ENCODE peak calls at places on chromosomes 5 and 9, in six cellular contexts. B is fibroblast of lung, K is HepG2, Y is transverse colon, Z is prostate gland, H is iPS DF 6.9. P is an unnamed sample.
A peak's percentile ranks its signal among the peaks of the same experiment; 100 is the strongest.

GRCh38 chr9:101455656-101456235 is 20.2 kb upstream of the ALDOB start:
- DNase-seq in B (peak; percentile 7), K (no peak), Y (no peak), Z (no peak), H (no peak), P (no peak)

GRCh38 chr5:1411099-1411498 is 34.1 kb downstream of the SLC6A3 start:
- DNase-seq in B (no peak), K (no peak), Y (no peak), Z (no peak), H (no peak), P (no peak)

GRCh38 chr9:21443849-21444625 is 3.8 kb downstream of the IFNA1 start:
- DNase-seq in B (no peak), K (no peak), Y (no peak), Z (no peak), H (no peak), P (no peak)

GRCh38 chr5:61658592-61659008 is 326.5 kb downstream of the ZSWIM6 start:
- DNase-seq in B (peak; percentile 74), K (peak; percentile 44), Y (peak; percentile 88), Z (peak; percentile 82), H (peak; percentile 90), P (peak; percentile 73)

GRCh38 chr9:16986441-16987387 is 116.2 kb upstream of the BNC2 start:
- DNase-seq in B (peak; percentile 81), K (no peak), Y (no peak), Z (no peak), H (no peak), P (no peak)

GRCh38 chr5:6723122-6723885 is 10.1 kb downstream of the TENT4A start:
- DNase-seq in B (no peak), K (no peak), Y (no peak), Z (no peak), H (no peak), P (no peak)

GRCh38 chr5:34552129-34552528 is 104.0 kb upstream of the RAI14 start:
- DNase-seq in B (peak; percentile 49), K (no peak), Y (no peak), Z (no peak), H (no peak), P (no peak)

GRCh38 chr9:69319324-69320040 is 5.5 kb upstream of the ENTREP1 start:
- DNase-seq in B (no peak), K (no peak), Y (no peak), Z (no peak), H (no peak), P (no peak)

GRCh38 chr5:145982572-145983314 is 46.4 kb downstream of the SH3RF2 start:
- DNase-seq in B (no peak), K (no peak), Y (no peak), Z (no peak), H (no peak), P (no peak)

GRCh38 chr9:127158995-127159801 is 36.8 kb upstream of the ANGPTL2 start:
- DNase-seq in B (peak; percentile 87), K (peak; percentile 76), Y (peak; percentile 36), Z (no peak), H (peak; percentile 27), P (peak; percentile 78)

GRCh38 chr9:134322781-134323241 is 3.4 kb upstream of the RXRA start:
- DNase-seq in B (no peak), K (no peak), Y (peak; percentile 8), Z (no peak), H (no peak), P (no peak)

GRCh38 chr9:29285818-29286217 is 1712.5 kb upstream of the C9orf72 start:
- DNase-seq in B (peak; percentile 3), K (no peak), Y (no peak), Z (no peak), H (peak; percentile 7), P (peak; percentile 2)

GRCh38 chr9:8857330-8858249 is 1058.0 kb upstream of the DMAC1 start:
- DNase-seq in B (peak; percentile 60), K (no peak), Y (peak; percentile 65), Z (peak; percentile 36), H (no peak), P (peak; percentile 81)

GRCh38 chr5:96517294-96517693 is 84.2 kb upstream of the PCSK1 start:
- DNase-seq in B (peak; percentile 89), K (no peak), Y (no peak), Z (no peak), H (no peak), P (no peak)

GRCh38 chr5:25094219-25094618 is 449.4 kb upstream of the CDH10 start:
- DNase-seq in B (no peak), K (no peak), Y (no peak), Z (no peak), H (no peak), P (no peak)

GRCh38 chr5:72860499-72860898 is 44.0 kb downstream of the TNPO1 start:
- DNase-seq in B (peak; percentile 42), K (no peak), Y (no peak), Z (no peak), H (no peak), P (no peak)

GRCh38 chr9:125409637-125410521 is 148.3 kb downstream of the GAPVD1 start:
- DNase-seq in B (no peak), K (peak; percentile 48), Y (no peak), Z (no peak), H (peak; percentile 35), P (peak; percentile 87)

GRCh38 chr5:123090641-123091257 is 1.7 kb downstream of the PRDM6 start:
- DNase-seq in B (no peak), K (no peak), Y (no peak), Z (no peak), H (no peak), P (peak; percentile 75)

GRCh38 chr5:96343094-96343493 is 90.0 kb downstream of the PCSK1 start:
- DNase-seq in B (no peak), K (no peak), Y (no peak), Z (no peak), H (no peak), P (no peak)

GRCh38 chr9:75855509-75855908 is 35.0 kb upstream of the PCSK5 start:
- DNase-seq in B (peak; percentile 17), K (peak; percentile 13), Y (peak; percentile 18), Z (no peak), H (no peak), P (peak; percentile 30)

GRCh38 chr5:140403613-140404012 is 2.0 kb downstream of the ANKHD1 start:
- DNase-seq in B (no peak), K (no peak), Y (no peak), Z (no peak), H (no peak), P (no peak)
- H3K4me3 ChIP-seq in B (peak overlapping the region; percentile 99), K (peak overlapping the region; percentile 80), Y (no peak overlapping the region), Z (peak overlapping the region; percentile 93), H (no peak overlapping the region), P (no peak overlapping the region)

GRCh38 chr5:90560771-90561170 is 2.2 kb downstream of the ADGRV1 start:
- DNase-seq in B (no peak), K (no peak), Y (no peak), Z (no peak), H (no peak), P (no peak)

GRCh38 chr5:90557391-90557790 is 1.2 kb upstream of the ADGRV1 start:
- DNase-seq in B (no peak), K (no peak), Y (no peak), Z (no peak), H (no peak), P (no peak)

GRCh38 chr5:90555666-90556065 is 2.9 kb upstream of the ADGRV1 start:
- DNase-seq in B (no peak), K (no peak), Y (no peak), Z (no peak), H (no peak), P (no peak)

GRCh38 chr5:90558344-90559192 is at the start of gene ADGRV1:
- DNase-seq in B (peak; percentile 50), K (peak; percentile 9), Y (peak; percentile 89), Z (peak; percentile 73), H (peak; percentile 96), P (peak; percentile 95)

DNA sequence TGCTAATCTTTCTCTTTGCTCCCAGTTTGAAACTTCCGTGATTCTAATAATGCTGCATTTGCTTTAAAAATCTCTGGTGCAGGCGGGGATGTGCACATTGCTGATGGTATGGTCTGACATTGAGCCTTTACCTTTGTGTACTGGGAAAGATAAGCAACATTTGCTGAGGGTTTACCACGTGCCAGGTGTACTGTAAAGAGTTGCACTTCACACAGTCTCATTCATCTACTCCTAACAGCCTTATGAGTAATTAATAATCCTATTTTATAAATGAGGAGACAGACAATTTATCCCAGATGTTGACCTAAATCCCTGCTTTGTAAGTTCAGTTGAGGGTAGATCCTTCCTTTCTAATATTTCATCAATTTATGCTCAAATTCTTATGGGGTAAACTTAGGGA is 726 bp upstream of the ADGRV1 start:
- DNase-seq in B (no peak), K (no peak), Y (no peak), Z (no peak), H (no peak), P (no peak)
- H3K27me3 ChIP-seq in B (peaks cover 21% of the 10 kb centered on the region), K (peaks cover 2% of the 10 kb centered on the region), Y (peaks cover 58% of the 10 kb centered on the region), Z (no peaks in the 10 kb centered on the region), H (no peaks in the 10 kb centered on the region), P (no peaks in the 10 kb centered on the region)

DNA sequence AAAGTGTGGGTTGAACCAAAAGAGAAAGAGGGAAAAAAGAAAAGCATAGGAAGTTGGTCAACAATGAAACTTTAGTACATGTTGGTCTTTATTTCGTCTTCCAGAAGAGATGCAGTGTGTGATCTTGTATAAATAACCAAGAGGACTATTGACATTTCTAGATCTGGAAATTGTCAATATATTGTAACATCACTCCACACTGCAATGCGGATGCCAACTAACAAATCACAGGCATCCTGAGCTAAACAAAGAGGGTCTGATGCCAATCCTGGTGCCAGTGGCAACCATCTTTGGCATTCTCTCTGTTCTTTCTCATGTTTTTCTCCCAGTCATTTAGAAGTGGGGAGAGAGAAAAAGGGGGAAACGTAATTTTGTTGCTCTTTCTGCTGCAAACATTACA is 9.7 kb downstream of the NFIB start:
- DNase-seq in B (no peak), K (no peak), Y (no peak), Z (no peak), H (no peak), P (no peak)
- H3K36me3 ChIP-seq in B (peaks cover 3% of the 10 kb centered on the region), K (no peaks in the 10 kb centered on the region), Y (no peaks in the 10 kb centered on the region), Z (no peaks in the 10 kb centered on the region), H (no peaks in the 10 kb centered on the region), P (no peaks in the 10 kb centered on the region)

DNA sequence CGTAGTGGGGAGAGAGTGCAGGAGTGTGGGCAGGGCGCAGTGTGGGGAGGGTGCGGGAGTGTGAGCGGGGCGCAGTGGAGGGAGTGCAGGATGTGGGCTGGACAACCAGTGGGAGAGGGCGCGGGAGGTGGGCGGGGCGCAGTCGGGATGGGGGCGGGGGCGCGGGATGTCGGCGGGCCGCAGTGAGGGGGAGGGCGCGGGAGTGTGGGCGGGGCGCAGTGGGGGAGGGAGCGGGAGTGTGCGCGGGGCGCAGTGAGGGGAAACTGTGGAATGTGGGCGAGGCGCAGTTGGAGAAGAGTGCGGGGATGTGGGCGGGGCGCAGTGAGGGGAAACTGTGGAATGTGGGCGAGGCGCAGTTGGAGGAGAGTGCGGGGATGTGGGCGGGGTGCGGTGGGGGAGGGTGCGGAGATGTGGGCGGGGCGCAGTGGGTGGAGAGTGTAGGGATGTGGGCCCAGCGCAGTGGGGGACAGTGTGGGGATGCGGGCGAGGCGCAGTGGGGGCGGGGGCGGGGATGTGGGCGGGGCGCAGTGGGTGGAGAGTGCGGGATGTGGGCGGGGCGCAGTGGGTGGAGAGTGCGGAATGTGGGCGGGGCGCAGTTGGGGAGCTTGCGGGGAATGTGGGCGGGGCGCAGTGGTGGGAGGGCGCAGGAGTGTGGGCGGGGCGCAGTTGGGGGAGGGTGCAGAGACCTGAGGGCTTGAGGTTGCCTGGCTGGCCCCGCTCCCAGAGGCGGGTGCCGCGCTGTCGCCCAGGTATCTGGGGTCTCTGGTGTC is at the start of gene NXNL2:
- DNase-seq in B (peak; percentile 78), K (no peak), Y (peak; percentile 78), Z (peak; percentile 84), H (peak; percentile 37), P (peak; percentile 97)
- H3K4me3 ChIP-seq in B (peak within 1 kb of the TSS; percentile 78), K (no peak within 1 kb of the TSS), Y (peak within 1 kb of the TSS; percentile 15), Z (peak within 1 kb of the TSS; percentile 51), H (peak within 1 kb of the TSS; percentile 55), P (peak within 1 kb of the TSS; percentile 72)

GRCh38 chr5:176818391-176819098 is 8.2 kb downstream of the UNC5A start:
- DNase-seq in B (no peak), K (peak; percentile 42), Y (no peak), Z (no peak), H (no peak), P (peak; percentile 68)
- H3K27me3 ChIP-seq in B (peaks cover 24% of the 10 kb centered on the region), K (peaks cover 7% of the 10 kb centered on the region), Y (peaks cover 79% of the 10 kb centered on the region), Z (peaks cover 22% of the 10 kb centered on the region), H (no peaks in the 10 kb centered on the region), P (peaks cover 6% of the 10 kb centered on the region)

P was measured in H7.